ENCODE peak calls at places on chromosomes 6 and 20, in four cellular contexts. H is upper lobe of left lung; Z is NCI-H1436 treated with DMSO at 0.1 percent for 48 hours; N is activated CD4-positive, alpha-beta memory T cell treated with anti-CD3 and anti-CD28 coated beads for 36 hours. R is an unnamed sample.

GRCh38 chr6:43931201-43931600 is 161.2 kb downstream of the VEGFA start:
- DNase-seq in H (no peak), Z (no peak), N (no peak), R (no peak)

GRCh38 chr6:39912446-39912845 is 21.8 kb downstream of the MOCS1 start:
- DNase-seq in H (no peak), Z (no peak), N (no peak), R (no peak)

GRCh38 chr6:116326392-116326717 is 44.4 kb upstream of the DSE start:
- DNase-seq in H (no peak), Z (no peak), N (no peak), R (no peak)

GRCh38 chr6:4668271-4669179 is 107.7 kb upstream of the CDYL start:
- DNase-seq in H (no peak), Z (no peak), N (no peak), R (no peak)

GRCh38 chr20:20364016-20364746 is 3.7 kb upstream of the INSM1 start:
- DNase-seq in H (peak), Z (peak), N (peak), R (peak)

GRCh38 chr20:3924304-3925112 is 35.3 kb downstream of the PANK2 start:
- DNase-seq in H (peak), Z (no peak), N (no peak), R (no peak)

GRCh38 chr6:43714311-43715055 is 26.9 kb upstream of the MRPS18A start:
- DNase-seq in H (no peak), Z (no peak), N (no peak), R (no peak)

GRCh38 chr6:166448432-166448831 is 65.7 kb upstream of the MPC1 start:
- DNase-seq in H (no peak), Z (no peak), N (no peak), R (no peak)

GRCh38 chr6:158626360-158627167 is 18.0 kb downstream of the DYNLT1 start:
- DNase-seq in H (no peak), Z (no peak), N (no peak), R (no peak)